ENCODE peak calls at places on chromosomes 13 and 19, in six cellular contexts. F, Y, D, J, Q and P are unnamed samples.

GRCh38 chr13:65808061-65808460 is 1422.1 kb downstream of the PCDH9 start:
- DNase-seq in J (no peak), Q (no peak), D (no peak), F (no peak), Y (no peak), P (no peak)

GRCh38 chr13:39451860-39452301 is 151.1 kb downstream of the LHFPL6 start:
- DNase-seq in Y (peak; percentile 59), F (no peak), J (no peak), Q (no peak), D (no peak), P (no peak)

GRCh38 chr13:51518847-51519246 is 65.4 kb upstream of the WDFY2 start:
- DNase-seq in F (no peak), Q (no peak), J (no peak), Y (no peak), D (no peak), P (no peak)

GRCh38 chr13:48185018-48185417 is 48.0 kb upstream of the ITM2B start:
- DNase-seq in F (no peak), Y (no peak), J (no peak), Q (no peak), D (no peak), P (no peak)

GRCh38 chr13:95176611-95177259 is 124.5 kb downstream of the ABCC4 start:
- DNase-seq in D (no peak), J (no peak), Y (no peak), F (no peak), Q (no peak), P (no peak)

GRCh38 chr13:40187836-40188591 is 478.4 kb downstream of the FOXO1 start:
- DNase-seq in J (no peak), Y (no peak), Q (no peak), F (no peak), D (no peak), P (no peak)

GRCh38 chr19:47779524-47780214 is 1.2 kb downstream of the SELENOW start:
- DNase-seq in Q (no peak), D (no peak), J (no peak), F (no peak), Y (peak; percentile 83), P (no peak)

GRCh38 chr19:18558202-18558555 is 509 bp downstream of the KXD1 start:
- DNase-seq in J (no peak), Q (no peak), Y (no peak), F (no peak), D (no peak), P (no peak)

GRCh38 chr19:49552749-49553148 is 24.9 kb downstream of the RCN3 start:
- DNase-seq in J (no peak), D (no peak), Y (no peak), Q (no peak), F (no peak), P (no peak)

GRCh38 chr19:8571006-8571411 is 6.2 kb downstream of the MYO1F start:
- DNase-seq in D (peak; percentile 53), F (no peak), Q (no peak), Y (peak; percentile 27), J (no peak), P (no peak)

GRCh38 chr13:99977912-99978780 is 3.4 kb upstream of the ZIC2 start:
- DNase-seq in D (no peak), F (no peak), Y (no peak), J (no peak), Q (no peak), P (no peak)

GRCh38 chr19:38537071-38537847 is 80.5 kb downstream of the MAP4K1 start:
- DNase-seq in Q (no peak), Y (no peak), J (no peak), D (no peak), F (no peak), P (no peak)

GRCh38 chr13:27704681-27705080 is 83.0 kb downstream of the POLR1D start:
- DNase-seq in F (no peak), Y (no peak), D (peak; percentile 59), J (no peak), Q (no peak), P (no peak)

GRCh38 chr19:45470147-45471081 is 2.6 kb downstream of the FOSB start:
- DNase-seq in D (no peak), Y (no peak), J (peak; percentile 50), Q (peak; percentile 83), F (no peak), P (no peak)

GRCh38 chr19:49997709-49998108 is 27.5 kb downstream of the VRK3 start:
- DNase-seq in D (peak; percentile 16), Y (no peak), F (no peak), J (peak; percentile 26), Q (no peak), P (no peak)

GRCh38 chr19:46180701-46181385 is 32.8 kb downstream of the IGFL2 start:
- DNase-seq in Y (no peak), F (no peak), J (no peak), D (no peak), Q (no peak), P (no peak)

GRCh38 chr13:112466132-112467025 is 90.2 kb downstream of the SPACA7 start:
- DNase-seq in J (no peak), Q (peak; percentile 58), Y (no peak), D (no peak), F (no peak), P (no peak)

GRCh38 chr13:75635101-75635620 is 969 bp upstream of the LMO7 start:
- DNase-seq in D (peak; percentile 11), Q (no peak), J (no peak), Y (no peak), F (no peak), P (no peak)

GRCh38 chr19:8517551-8518442 is 3.8 kb upstream of the ZNF414 start:
- DNase-seq in J (no peak), Y (no peak), Q (no peak), D (no peak), F (no peak), P (no peak)

GRCh38 chr19:52637718-52638585 is at the start of gene ZNF83:
- DNase-seq in D (peak; percentile 68), Q (peak; percentile 99), J (peak; percentile 100), Y (peak; percentile 97), F (peak; percentile 98), P (peak; percentile 94)

GRCh38 chr19:21566073-21566472 is 60.7 kb downstream of the ZNF429 start:
- DNase-seq in D (no peak), J (no peak), F (no peak), Q (no peak), Y (no peak), P (no peak)

GRCh38 chr19:39607021-39607420 is 4.7 kb downstream of the LGALS13 start:
- DNase-seq in F (no peak), Q (no peak), D (no peak), J (no peak), Y (no peak), P (no peak)
- TF ChIP-seq CTCF in F (no peak), Q (no peak), D (no peak), J (no peak), Y (no peak), P (no peak)

GRCh38 chr13:105311094-105311493 is 1224.4 kb downstream of the EFNB2 start:
- DNase-seq in J (no peak), Y (no peak), D (no peak), F (no peak), Q (no peak), P (no peak)
- TF ChIP-seq CTCF in J (no peak), Y (no peak), D (no peak), F (no peak), Q (no peak), P (no peak)

GRCh38 chr19:4369888-4370260 is 26.5 kb downstream of the MPND start:
- DNase-seq in J (peak; percentile 37), Q (peak; percentile 84), F (no peak), Y (no peak), D (peak; percentile 83), P (peak; percentile 36)

GRCh38 chr19:4367781-4368127 is 24.4 kb downstream of the MPND start:
- DNase-seq in Q (peak; percentile 74), Y (no peak), J (no peak), D (no peak), F (no peak), P (no peak)

GRCh38 chr19:4368128-4368820 is 24.9 kb downstream of the MPND start:
- DNase-seq in Q (peak; percentile 77), F (no peak), J (no peak), Y (no peak), D (no peak), P (no peak)

GRCh38 chr19:4370418-4371041 is 27.2 kb downstream of the MPND start:
- DNase-seq in J (no peak), Y (no peak), D (no peak), F (no peak), Q (peak; percentile 73), P (no peak)

DNA sequence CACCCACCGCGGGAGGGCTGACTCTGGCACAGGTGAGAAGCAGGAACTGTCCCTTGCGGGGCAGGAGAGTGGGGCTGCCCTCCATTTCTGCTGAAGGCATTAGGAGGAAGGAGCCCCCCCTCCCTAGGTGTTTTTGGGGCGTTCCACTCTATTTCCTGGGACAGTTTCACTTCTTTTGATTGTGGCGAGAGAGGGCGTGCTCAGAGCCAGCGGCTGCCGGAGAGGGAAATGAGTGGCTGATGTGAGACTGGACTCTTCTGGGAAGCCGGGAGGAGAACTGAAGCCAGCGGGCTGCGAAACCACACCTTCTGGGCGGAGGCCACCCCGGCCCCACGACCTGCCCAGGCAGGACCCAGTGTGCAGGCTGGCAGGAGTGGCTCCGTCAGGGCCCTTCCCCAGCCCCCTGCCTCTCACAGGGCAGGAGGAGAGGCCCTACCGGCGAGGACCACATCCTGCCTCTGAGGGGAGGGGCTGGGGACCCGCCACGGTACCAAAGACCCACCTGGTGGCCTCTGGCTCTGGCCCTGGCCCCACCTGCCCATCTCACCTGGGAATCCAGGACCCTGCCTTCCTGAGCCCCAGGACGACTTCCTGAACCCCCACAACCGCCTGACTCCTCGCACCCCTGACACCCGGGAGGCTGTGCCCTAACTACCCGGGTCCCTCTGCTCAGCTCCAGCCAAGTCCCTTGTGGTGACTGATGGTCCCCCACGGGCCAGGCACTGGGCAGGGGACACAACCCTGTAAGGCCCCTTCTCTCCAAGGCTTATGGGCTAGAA is 25.9 kb downstream of the MPND start:
- DNase-seq in F (no peak), J (peak; percentile 53), Y (peak; percentile 46), D (peak; percentile 91), Q (peak; percentile 93), P (no peak)
- TF ChIP-seq CTCF in F (no peak), J (no peak), Y (no peak), D (no peak), Q (no peak), P (no peak)

DNA sequence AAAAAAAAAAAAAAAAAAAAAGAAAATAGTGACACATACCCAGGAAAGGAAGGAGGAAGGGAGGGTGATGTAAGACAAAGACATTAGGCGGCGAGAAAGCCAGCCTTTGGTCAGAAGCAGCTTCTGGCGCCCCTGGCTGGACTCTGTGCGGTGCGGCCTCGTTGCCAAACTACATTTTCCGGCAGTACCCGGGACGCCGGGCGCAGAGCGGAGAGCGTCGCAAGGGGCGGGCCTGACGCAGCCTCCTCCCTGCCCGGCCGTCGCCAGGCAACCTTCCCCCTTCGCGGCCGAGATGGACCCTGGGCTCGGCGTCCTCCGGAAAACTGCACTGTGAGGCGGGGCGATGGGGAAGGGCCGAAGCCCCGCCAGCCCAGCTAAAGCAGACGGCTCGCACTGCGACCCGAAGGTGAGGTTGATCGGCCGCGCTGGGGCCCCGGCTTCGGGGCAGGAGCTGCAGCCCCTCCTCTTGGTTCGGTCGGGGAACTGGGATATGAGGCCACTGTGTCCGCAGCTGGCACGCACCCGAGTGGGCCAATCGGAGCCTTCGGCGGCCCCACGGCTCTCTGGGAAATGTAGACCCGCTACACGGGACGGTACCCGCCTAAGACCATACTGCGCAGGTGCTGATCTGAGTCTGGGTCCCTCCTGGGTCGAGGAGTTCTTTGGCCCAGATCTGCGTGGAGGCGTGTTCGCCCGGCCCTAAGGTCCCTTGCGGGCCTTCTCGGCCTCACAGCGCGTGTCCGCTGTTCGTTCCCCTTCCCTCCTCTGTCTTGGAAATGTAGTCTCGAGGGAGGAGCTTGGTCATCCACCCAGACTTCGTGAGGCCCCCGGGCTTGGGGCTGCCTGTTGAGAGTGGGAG is 2.3 kb upstream of the MZF1 start:
- DNase-seq in D (peak; percentile 90), Y (peak; percentile 92), Q (peak; percentile 97), J (peak; percentile 88), F (peak; percentile 78), P (peak; percentile 78)
- TF ChIP-seq CTCF in D (peak; percentile 7), Y (peak; percentile 18), Q (peak; percentile 28), J (no peak), F (no peak), P (no peak)